ENCODE peak calls at places on chromosomes 1 and 21, in ten cellular contexts. D is foreskin fibroblast, S is fibroblast of the aortic adventitia, N is fibroblast of pulmonary artery, T is cardiac fibroblast, O is SK-N-SH, H is AG09309, A is brain microvascular endothelial cell, Y is stomach, C is astrocyte of the spinal cord. L is an unnamed sample.

GRCh38 chr21:44450402-44450801 is 4.9 kb upstream of the LRRC3 start:
- DNase-seq in D (no peak), S (no peak), N (no peak), T (no peak), O (no peak), H (no peak), A (no peak), Y (no peak), C (no peak), L (no peak)

GRCh38 chr1:233440952-233441401 is 113.5 kb downstream of the MAP3K21 start:
- DNase-seq in D (peak), S (peak), N (peak), T (peak), O (peak), H (peak), A (peak), Y (no peak), C (peak), L (peak)

GRCh38 chr1:37958690-37959089 is 11.8 kb upstream of the INPP5B start:
- DNase-seq in D (peak), S (peak), N (peak), T (peak), O (no peak), H (peak), A (peak), Y (no peak), C (peak), L (peak)

GRCh38 chr1:186033744-186034345 is 299.7 kb downstream of the HMCN1 start:
- DNase-seq in D (peak), S (peak), N (peak), T (peak), O (no peak), H (no peak), A (peak), Y (no peak), C (peak), L (peak)

GRCh38 chr1:56409112-56409691 is 170.2 kb downstream of the PLPP3 start:
- DNase-seq in D (no peak), S (no peak), N (no peak), T (no peak), O (no peak), H (no peak), A (no peak), Y (peak), C (no peak), L (no peak)

GRCh38 chr21:32717851-32718316 is 9.9 kb downstream of the SYNJ1 start:
- DNase-seq in D (no peak), S (no peak), N (no peak), T (no peak), O (no peak), H (no peak), A (no peak), Y (no peak), C (peak), L (no peak)

GRCh38 chr1:58586296-58586695 is 9.2 kb upstream of the TACSTD2 start:
- DNase-seq in D (peak), S (no peak), N (peak), T (peak), O (no peak), H (no peak), A (no peak), Y (no peak), C (no peak), L (peak)

GRCh38 chr1:177020861-177021589 is 143.5 kb downstream of the ASTN1 start:
- DNase-seq in D (no peak), S (no peak), N (no peak), T (no peak), O (no peak), H (no peak), A (no peak), Y (no peak), C (no peak), L (peak)

GRCh38 chr1:2271841-2272655 is 43.9 kb downstream of the SKI start:
- DNase-seq in D (peak), S (no peak), N (no peak), T (no peak), O (no peak), H (no peak), A (no peak), Y (no peak), C (no peak), L (no peak)

GRCh38 chr1:89692601-89693503 is 59.9 kb downstream of the LRRC8C start:
- DNase-seq in D (no peak), S (no peak), N (peak), T (peak), O (peak), H (no peak), A (no peak), Y (no peak), C (no peak), L (no peak)

GRCh38 chr1:174769961-174770549 is 229.7 kb upstream of the CACYBP start:
- DNase-seq in D (peak), S (peak), N (peak), T (peak), O (peak), H (peak), A (peak), Y (no peak), C (peak), L (peak)

GRCh38 chr1:243416510-243416909 is 160.7 kb downstream of the SDCCAG8 start:
- DNase-seq in D (no peak), S (no peak), N (no peak), T (no peak), O (no peak), H (no peak), A (no peak), Y (no peak), C (no peak), L (no peak)

GRCh38 chr1:243415663-243416365 is 160.0 kb downstream of the SDCCAG8 start:
- DNase-seq in D (no peak), S (no peak), N (no peak), T (no peak), O (no peak), H (no peak), A (no peak), Y (no peak), C (no peak), L (no peak)

GRCh38 chr1:243411472-243411871 is 155.6 kb downstream of the SDCCAG8 start:
- DNase-seq in D (no peak), S (no peak), N (no peak), T (no peak), O (no peak), H (no peak), A (no peak), Y (no peak), C (no peak), L (no peak)

GRCh38 chr1:243413431-243414151 is 157.8 kb downstream of the SDCCAG8 start:
- DNase-seq in D (no peak), S (no peak), N (no peak), T (no peak), O (no peak), H (no peak), A (no peak), Y (no peak), C (no peak), L (no peak)

DNA sequence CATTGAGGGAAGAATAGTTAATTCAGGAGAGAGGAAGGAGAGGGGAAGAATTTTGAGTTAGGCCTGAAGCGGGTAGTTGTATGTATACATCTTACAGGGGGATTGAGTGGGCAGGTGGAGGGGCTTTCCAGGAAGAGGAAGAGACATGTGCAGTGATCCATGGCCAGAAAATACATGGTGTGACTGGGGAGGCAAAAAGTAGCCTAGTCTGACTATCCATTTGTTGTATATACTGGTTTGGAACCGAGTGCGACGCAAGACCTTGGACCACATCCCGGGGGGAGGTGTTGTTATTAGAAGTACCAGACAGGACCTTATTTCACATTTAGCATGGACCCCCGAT is 158.3 kb downstream of the SDCCAG8 start:
- DNase-seq in D (no peak), S (no peak), N (no peak), T (no peak), O (no peak), H (no peak), A (no peak), Y (no peak), C (no peak), L (no peak)
- TF ChIP-seq CTCF in D (no peak), S (no peak), N (no peak), T (no peak), O (no peak), H (no peak), A (no peak), Y (no peak), C (no peak), L (no peak)

GRCh38 chr21:42654913-42655796 is 1.7 kb downstream of the PDE9A start:
- DNase-seq in D (peak), S (no peak), N (no peak), T (no peak), O (no peak), H (no peak), A (no peak), Y (no peak), C (no peak), L (no peak)
- H3K4me3 ChIP-seq in D (no peak), S (no peak), N (no peak), T (no peak), O (no peak), H (no peak), A (no peak), Y (peak), C (no peak), L (no peak)

GRCh38 chr1:19387045-19387467 is 74.9 kb downstream of the SLC66A1 start:
- DNase-seq in D (no peak), S (no peak), N (no peak), T (no peak), O (no peak), H (no peak), A (no peak), Y (no peak), C (no peak), L (no peak)
- TF ChIP-seq CTCF in D (no peak), S (no peak), N (no peak), T (no peak), O (no peak), H (no peak), A (no peak), Y (no peak), C (no peak), L (no peak)

GRCh38 chr1:228464487-228464983 is 22.6 kb upstream of the RNF187 start:
- DNase-seq in D (peak), S (peak), N (peak), T (peak), O (peak), H (no peak), A (peak), Y (peak), C (peak), L (peak)
- H3K4me3 ChIP-seq in D (peak), S (peak), N (peak), T (peak), O (peak), H (peak), A (peak), Y (peak), C (peak), L (peak)

GRCh38 chr1:44747878-44748277 is 8.2 kb downstream of the KIF2C start:
- DNase-seq in D (no peak), S (no peak), N (no peak), T (peak), O (no peak), H (no peak), A (no peak), Y (no peak), C (no peak), L (no peak)
- TF ChIP-seq CTCF in D (no peak), S (no peak), N (no peak), T (no peak), O (peak), H (no peak), A (peak), Y (no peak), C (no peak), L (peak)

L was measured in fibroblast of mammary gland.